ENCODE peak calls at places on chromosomes 1 and 21, in seven cellular contexts. W, E, I, L, Y, H and S are unnamed samples.

GRCh38 chr1:192610114-192610958 is 25.6 kb upstream of the RGS13 start:
- DNase-seq in W (no peak), I (peak; percentile 33), H (no peak), E (no peak), L (no peak), Y (peak; percentile 39), S (no peak)

GRCh38 chr21:45228171-45228641 is 59.5 kb downstream of the POFUT2 start:
- DNase-seq in I (peak; percentile 26), W (no peak), Y (peak; percentile 95), E (peak; percentile 38), H (peak; percentile 70), L (peak; percentile 90), S (peak; percentile 39)

GRCh38 chr21:37459575-37459974 is 93.0 kb downstream of the DYRK1A start:
- DNase-seq in Y (peak; percentile 28), I (no peak), E (no peak), W (no peak), H (no peak), L (peak; percentile 30), S (no peak)

GRCh38 chr1:79497193-79497773 is 490.8 kb upstream of the ADGRL4 start:
- DNase-seq in L (peak; percentile 13), I (no peak), Y (peak; percentile 66), E (no peak), H (no peak), W (no peak), S (no peak)

GRCh38 chr1:20445956-20446355 is 40.1 kb downstream of the CAMK2N1 start:
- DNase-seq in I (no peak), H (no peak), L (no peak), W (no peak), E (no peak), Y (no peak), S (no peak)

GRCh38 chr1:47561523-47562007 is 123.7 kb downstream of the FOXD2 start:
- DNase-seq in L (no peak), E (no peak), W (no peak), H (no peak), Y (peak; percentile 64), I (no peak), S (no peak)

GRCh38 chr1:28062806-28063205 is 25.6 kb downstream of the EYA3 start:
- DNase-seq in I (no peak), E (no peak), W (no peak), H (peak; percentile 25), Y (no peak), L (no peak), S (peak; percentile 3)

GRCh38 chr1:68454534-68454933 is 4.8 kb upstream of the RPE65 start:
- DNase-seq in W (no peak), E (no peak), I (no peak), Y (no peak), H (no peak), L (no peak), S (no peak)

GRCh38 chr1:40692429-40692905 is 963 bp downstream of the NFYC start:
- DNase-seq in H (no peak), I (no peak), E (no peak), L (no peak), Y (no peak), W (no peak), S (no peak)

GRCh38 chr1:1847061-1847460 is 43.8 kb downstream of the GNB1 start:
- DNase-seq in W (no peak), Y (no peak), E (no peak), L (no peak), H (no peak), I (no peak), S (no peak)

GRCh38 chr1:7070389-7071029 is 285.3 kb downstream of the CAMTA1 start:
- DNase-seq in I (peak; percentile 33), Y (peak; percentile 72), H (peak; percentile 47), L (peak; percentile 27), E (peak; percentile 6), W (peak; percentile 68), S (peak; percentile 9)

GRCh38 chr1:155093938-155094621 is 15.4 kb downstream of the EFNA3 start:
- DNase-seq in E (no peak), W (peak; percentile 29), Y (peak; percentile 78), I (no peak), L (no peak), H (no peak), S (no peak)

GRCh38 chr1:74686941-74687340 is 13.3 kb upstream of the ERICH3 start:
- DNase-seq in W (no peak), I (no peak), Y (no peak), L (no peak), E (no peak), H (no peak), S (no peak)

GRCh38 chr1:54190526-54190925 is 9.3 kb downstream of the CYB5RL start:
- DNase-seq in L (no peak), H (no peak), W (no peak), I (no peak), E (no peak), Y (no peak), S (no peak)

GRCh38 chr1:240515505-240515904 is 96.5 kb downstream of the GREM2 start:
- DNase-seq in E (no peak), Y (peak; percentile 27), L (no peak), I (no peak), H (no peak), W (no peak), S (no peak)

GRCh38 chr1:33392639-33393038 is 38.3 kb downstream of the PHC2 start:
- DNase-seq in E (no peak), I (no peak), H (no peak), Y (no peak), W (no peak), L (no peak), S (no peak)

GRCh38 chr1:183218039-183218618 is 32.1 kb downstream of the LAMC2 start:
- DNase-seq in W (no peak), E (no peak), I (no peak), Y (no peak), L (no peak), H (no peak), S (no peak)